ENCODE peak calls at places on chromosomes 16 and 17, in nine cellular contexts. W is mucosa of descending colon, O is left ventricle myocardium inferior, T is IMR-90, D is cardiac fibroblast, K is lung, C is keratinocyte, U is colonic mucosa, Z is foreskin fibroblast. E is an unnamed sample.

GRCh38 chr17:63442549-63443035 is 3.5 kb downstream of the CYB561 start:
- DNase-seq in W (no peak), O (no peak), T (no peak), D (no peak), K (no peak), C (no peak), U (no peak), Z (no peak), E (no peak)

GRCh38 chr17:55348749-55349354 is 72.8 kb downstream of the MMD start:
- DNase-seq in W (no peak), O (no peak), T (peak; percentile 43), D (peak; percentile 68), K (peak; percentile 44), C (no peak), U (peak; percentile 46), Z (peak; percentile 42), E (peak; percentile 13)

GRCh38 chr17:31803494-31804213 is 55.4 kb downstream of the COPRS start:
- DNase-seq in W (no peak), O (no peak), T (peak; percentile 52), D (no peak), K (no peak), C (no peak), U (peak; percentile 51), Z (no peak), E (no peak)

GRCh38 chr17:80491478-80492342 is 15.3 kb upstream of the NPTX1 start:
- DNase-seq in W (no peak), O (no peak), T (no peak), D (no peak), K (no peak), C (no peak), U (no peak), Z (no peak), E (no peak)

GRCh38 chr16:86714166-86714565 is 135.8 kb downstream of the FOXL1 start:
- DNase-seq in W (no peak), O (no peak), T (peak; percentile 37), D (no peak), K (no peak), C (no peak), U (no peak), Z (no peak), E (no peak)

GRCh38 chr17:9472094-9472493 is 103.5 kb downstream of the STX8 start:
- DNase-seq in W (no peak), O (no peak), T (peak; percentile 16), D (no peak), K (no peak), C (no peak), U (no peak), Z (no peak), E (peak; percentile 27)

GRCh38 chr17:45171338-45172231 is 9.9 kb downstream of the HEXIM2 start:
- DNase-seq in W (peak; percentile 60), O (no peak), T (no peak), D (peak; percentile 22), K (peak; percentile 55), C (peak; percentile 79), U (peak; percentile 83), Z (peak; percentile 20), E (no peak)

GRCh38 chr17:49717371-49717841 is 9.6 kb upstream of the SLC35B1 start:
- DNase-seq in W (no peak), O (no peak), T (no peak), D (no peak), K (no peak), C (no peak), U (no peak), Z (no peak), E (no peak)

GRCh38 chr17:43720311-43721060 is 38.1 kb downstream of the SOST start:
- DNase-seq in W (peak; percentile 87), O (peak; percentile 86), T (peak; percentile 43), D (peak; percentile 75), K (peak; percentile 82), C (no peak), U (peak; percentile 79), Z (no peak), E (peak; percentile 15)

GRCh38 chr17:53736516-53737274 is 86.0 kb upstream of the KIF2B start:
- DNase-seq in W (no peak), O (no peak), T (no peak), D (no peak), K (no peak), C (no peak), U (no peak), Z (no peak), E (no peak)

GRCh38 chr17:21286771-21287702 is 2.5 kb downstream of the MAP2K3 start:
- DNase-seq in W (peak; percentile 82), O (no peak), T (no peak), D (no peak), K (peak; percentile 75), C (no peak), U (peak; percentile 74), Z (no peak), E (no peak)

GRCh38 chr17:5773942-5774341 is 189.6 kb upstream of the NLRP1 start:
- DNase-seq in W (no peak), O (no peak), T (no peak), D (no peak), K (no peak), C (no peak), U (no peak), Z (no peak), E (no peak)

GRCh38 chr17:5769936-5770335 is 185.6 kb upstream of the NLRP1 start:
- DNase-seq in W (no peak), O (no peak), T (no peak), D (no peak), K (no peak), C (no peak), U (no peak), Z (no peak), E (no peak)

GRCh38 chr17:5775098-5775497 is 190.8 kb upstream of the NLRP1 start:
- DNase-seq in W (no peak), O (no peak), T (no peak), D (no peak), K (no peak), C (no peak), U (no peak), Z (no peak), E (no peak)

GRCh38 chr17:5770556-5771270 is 186.4 kb upstream of the NLRP1 start:
- DNase-seq in W (no peak), O (no peak), T (no peak), D (no peak), K (no peak), C (no peak), U (no peak), Z (no peak), E (no peak)

GRCh38 chr17:5772720-5773119 is 188.4 kb upstream of the NLRP1 start:
- DNase-seq in W (no peak), O (no peak), T (peak; percentile 37), D (peak; percentile 62), K (no peak), C (no peak), U (no peak), Z (no peak), E (no peak)
- TF ChIP-seq CTCF in W (no peak), O (no peak), T (no peak), D (no peak), K (no peak), C (no peak), U (no peak), Z (no peak), E (no peak)

GRCh38 chr16:51343411-51343810 is 192.3 kb upstream of the SALL1 start:
- DNase-seq in W (no peak), O (no peak), T (peak; percentile 52), D (no peak), K (no peak), C (no peak), U (no peak), Z (peak; percentile 38), E (no peak)

GRCh38 chr16:51337662-51338061 is 186.6 kb upstream of the SALL1 start:
- DNase-seq in W (no peak), O (no peak), T (no peak), D (no peak), K (no peak), C (no peak), U (no peak), Z (no peak), E (no peak)
- TF ChIP-seq CTCF in W (no peak), O (no peak), T (no peak), D (no peak), K (no peak), C (no peak), U (no peak), Z (no peak), E (peak; percentile 53)

GRCh38 chr17:17027442-17028058 is 14.7 kb upstream of the MPRIP start:
- DNase-seq in W (peak; percentile 12), O (no peak), T (no peak), D (no peak), K (no peak), C (no peak), U (no peak), Z (no peak), E (no peak)

GRCh38 chr17:17025621-17026020 is 16.6 kb upstream of the MPRIP start:
- DNase-seq in W (peak; percentile 16), O (no peak), T (no peak), D (no peak), K (no peak), C (no peak), U (no peak), Z (no peak), E (no peak)

GRCh38 chr17:17024778-17025300 is 17.4 kb upstream of the MPRIP start:
- DNase-seq in W (peak; percentile 50), O (peak; percentile 44), T (no peak), D (peak; percentile 26), K (no peak), C (no peak), U (no peak), Z (no peak), E (no peak)

GRCh38 chr17:17028059-17028877 is 14.0 kb upstream of the MPRIP start:
- DNase-seq in W (peak; percentile 95), O (peak; percentile 77), T (peak; percentile 35), D (peak; percentile 84), K (peak; percentile 90), C (peak; percentile 92), U (peak; percentile 95), Z (no peak), E (peak; percentile 95)

GRCh38 chr17:17026163-17026562 is 16.1 kb upstream of the MPRIP start:
- DNase-seq in W (peak; percentile 10), O (no peak), T (no peak), D (no peak), K (no peak), C (no peak), U (no peak), Z (no peak), E (no peak)
- TF ChIP-seq CTCF in W (no peak), O (no peak), T (no peak), D (no peak), K (no peak), C (no peak), U (no peak), Z (no peak), E (no peak)

DNA sequence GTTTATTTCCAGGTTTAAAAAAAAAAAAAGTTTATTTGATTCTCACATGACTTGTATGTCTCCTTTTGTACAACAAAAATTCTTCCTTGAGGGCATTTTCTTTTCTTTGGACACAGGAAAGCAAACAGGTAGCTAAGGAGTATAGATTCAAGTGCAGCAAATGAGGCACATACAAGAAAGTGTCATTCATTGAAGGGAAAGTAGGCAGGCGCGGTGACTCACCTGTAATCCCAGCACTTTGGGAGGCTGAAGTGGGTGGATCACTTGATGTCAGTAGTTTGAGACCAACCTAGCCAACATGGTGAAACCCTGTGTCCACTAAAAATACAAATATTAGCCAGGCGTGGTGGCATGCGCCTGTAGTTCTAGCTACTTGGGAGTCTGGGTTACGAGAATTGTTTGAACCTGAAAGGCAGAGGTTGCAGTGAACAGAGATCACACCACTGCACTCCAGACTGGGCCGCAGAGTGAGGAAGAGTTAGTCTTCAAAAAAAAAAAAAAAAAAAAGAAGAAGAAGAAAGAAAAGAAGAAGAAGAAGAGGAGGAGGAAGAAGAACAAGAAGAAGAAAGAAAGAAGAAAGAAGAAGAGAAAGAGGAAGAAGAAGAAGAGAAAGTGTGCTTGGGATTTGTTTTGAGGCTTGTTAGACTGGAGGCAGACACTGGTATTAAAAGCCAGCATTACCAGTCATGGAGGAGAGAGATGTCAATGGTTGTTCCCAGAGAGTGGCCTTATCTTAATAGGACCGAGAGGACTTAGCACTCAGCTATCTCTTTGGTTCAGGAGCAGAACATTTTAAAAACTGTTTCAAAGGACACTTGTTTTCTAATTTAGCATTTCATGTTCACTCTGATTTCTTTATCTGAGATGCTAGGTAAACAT is 19.7 kb downstream of the GINS3 start:
- DNase-seq in W (no peak), O (no peak), T (no peak), D (no peak), K (no peak), C (no peak), U (no peak), Z (no peak), E (no peak)
- TF ChIP-seq CTCF in W (no peak), O (peak; percentile 35), T (no peak), D (no peak), K (no peak), C (no peak), U (no peak), Z (no peak), E (no peak)

E was measured in HFFc6.